ENCODE peak calls at places on chromosomes 6 and 20, in six cellular contexts. N is breast epithelium, P is GM23248, R is IMR-90, E is PC-3, W is tibial artery. V is an unnamed sample.

GRCh38 chr6:1598433-1598832 is 11.3 kb upstream of the FOXC1 start:
- DNase-seq in N (no peak), P (no peak), R (no peak), E (no peak), W (no peak), V (no peak)

GRCh38 chr20:35909176-35909575 is 45.1 kb downstream of the SCAND1 start:
- DNase-seq in N (no peak), P (no peak), R (no peak), E (no peak), W (no peak), V (no peak)

GRCh38 chr6:130885392-130886192 is 58.4 kb downstream of the SMLR1 start:
- DNase-seq in N (no peak), P (peak; percentile 71), R (peak; percentile 81), E (peak; percentile 83), W (peak; percentile 68), V (peak; percentile 92)

GRCh38 chr20:1420066-1420465 is 27.2 kb upstream of the FKBP1A start:
- DNase-seq in N (no peak), P (no peak), R (no peak), E (no peak), W (no peak), V (no peak)

GRCh38 chr6:152952866-152953509 is 29.9 kb downstream of the FBXO5 start:
- DNase-seq in N (no peak), P (peak; percentile 74), R (peak; percentile 63), E (peak; percentile 65), W (no peak), V (peak; percentile 71)

GRCh38 chr6:5529733-5530132 is 268.4 kb downstream of the FARS2 start:
- DNase-seq in N (no peak), P (peak; percentile 43), R (no peak), E (no peak), W (no peak), V (no peak)

GRCh38 chr6:157240059-157240959 is 83.0 kb downstream of the TMEM242 start:
- DNase-seq in N (no peak), P (peak; percentile 93), R (peak; percentile 41), E (peak; percentile 60), W (peak; percentile 90), V (no peak)

GRCh38 chr20:50312682-50313187 is 122.1 kb downstream of the CEBPB start:
- DNase-seq in N (peak; percentile 80), P (peak; percentile 82), R (peak; percentile 93), E (peak; percentile 99), W (peak; percentile 79), V (peak; percentile 71)

GRCh38 chr6:131998255-131998982 is 47.2 kb upstream of the CCN2 start:
- DNase-seq in N (no peak), P (no peak), R (peak; percentile 22), E (no peak), W (no peak), V (no peak)

GRCh38 chr6:131013495-131013894 is 49.5 kb downstream of the EPB41L2 start:
- DNase-seq in N (no peak), P (peak; percentile 84), R (peak; percentile 88), E (no peak), W (no peak), V (peak; percentile 90)

GRCh38 chr20:63977392-63978276 is 1.8 kb downstream of the SAMD10 start:
- DNase-seq in N (no peak), P (peak; percentile 64), R (peak; percentile 88), E (peak; percentile 51), W (no peak), V (no peak)

GRCh38 chr6:167978607-167979006 is 18.9 kb upstream of the KIF25 start:
- DNase-seq in N (no peak), P (no peak), R (no peak), E (no peak), W (no peak), V (no peak)

GRCh38 chr6:80437186-80437585 is 330.7 kb downstream of the BCKDHB start:
- DNase-seq in N (no peak), P (peak; percentile 53), R (peak; percentile 38), E (no peak), W (no peak), V (peak; percentile 47)

GRCh38 chr6:106141441-106142237 is 55.5 kb downstream of the PRDM1 start:
- DNase-seq in N (no peak), P (no peak), R (no peak), E (peak; percentile 41), W (no peak), V (no peak)

GRCh38 chr20:1588166-1588868 is 30.8 kb upstream of the SIRPD start:
- DNase-seq in N (no peak), P (no peak), R (no peak), E (no peak), W (peak; percentile 26), V (no peak)

GRCh38 chr6:52877168-52877567 is 32.3 kb downstream of the GSTA3 start:
- DNase-seq in N (no peak), P (peak; percentile 94), R (peak; percentile 96), E (peak; percentile 87), W (no peak), V (peak; percentile 78)

GRCh38 chr6:146289816-146290588 is 253.6 kb upstream of the RAB32 start:
- DNase-seq in N (no peak), P (peak; percentile 87), R (peak; percentile 52), E (peak; percentile 52), W (peak; percentile 26), V (peak; percentile 82)

GRCh38 chr6:162343902-162344226 is 383.7 kb downstream of the PRKN start:
- DNase-seq in N (no peak), P (peak; percentile 69), R (no peak), E (no peak), W (no peak), V (no peak)

GRCh38 chr6:137829641-137830083 is 37.4 kb upstream of the TNFAIP3 start:
- DNase-seq in N (no peak), P (peak; percentile 55), R (peak; percentile 43), E (peak; percentile 79), W (no peak), V (no peak)

GRCh38 chr20:12276011-12276673 is 358.4 kb downstream of the BTBD3 start:
- DNase-seq in N (no peak), P (no peak), R (no peak), E (peak; percentile 45), W (no peak), V (no peak)

GRCh38 chr6:26450240-26450639 is 7.5 kb upstream of the BTN2A1 start:
- DNase-seq in N (no peak), P (no peak), R (no peak), E (no peak), W (no peak), V (no peak)

GRCh38 chr6:28542440-28543293 is 17.0 kb downstream of the GPX5 start:
- DNase-seq in N (no peak), P (peak; percentile 76), R (peak; percentile 91), E (peak; percentile 95), W (no peak), V (peak; percentile 84)
- H3K4me3 ChIP-seq in N (no peak overlapping the region), P (no peak overlapping the region), R (peak overlapping the region; percentile 6), E (peak overlapping the region; percentile 70), W (no peak overlapping the region), V (no peak overlapping the region)

DNA sequence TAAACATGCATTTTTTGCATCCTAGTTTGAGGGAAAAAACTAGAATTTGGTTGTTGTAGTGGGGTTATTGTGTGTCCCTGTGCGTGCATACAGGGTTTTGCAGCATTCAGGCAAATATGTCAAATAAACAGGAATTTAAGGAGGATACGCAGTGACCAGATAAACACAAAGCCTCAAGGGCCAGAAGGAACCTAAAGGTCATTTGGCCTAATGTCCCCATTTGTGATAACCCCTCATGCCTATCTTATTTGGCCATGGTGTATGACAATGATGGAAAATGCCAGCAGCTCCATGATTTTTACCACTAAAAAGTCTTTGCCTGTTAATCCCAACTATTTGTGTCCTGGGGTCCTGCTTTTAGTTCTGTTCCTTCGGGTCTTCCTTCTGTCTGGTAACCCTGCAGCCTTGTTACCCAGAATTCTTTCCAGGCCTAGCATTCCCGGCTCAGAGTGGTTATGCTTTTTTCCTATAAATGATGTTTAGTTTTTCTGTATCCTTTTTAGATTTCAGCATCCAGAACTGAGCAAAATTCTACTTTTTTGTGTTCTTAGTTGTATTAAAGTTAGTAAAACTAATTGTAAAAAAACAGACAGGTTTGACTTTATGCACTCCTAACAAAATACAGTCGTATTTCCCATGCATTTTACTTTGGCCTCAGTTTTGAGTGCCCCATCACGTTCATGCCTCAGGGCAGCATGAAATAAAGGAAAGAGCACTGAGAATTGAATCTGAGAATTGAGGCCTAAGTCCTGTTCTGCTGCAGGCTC is 4.4 kb downstream of the STX16 start:
- DNase-seq in N (no peak), P (no peak), R (no peak), E (no peak), W (no peak), V (no peak)
- H3K4me1 ChIP-seq in N (no peaks in the 10 kb centered on the region), P (peaks cover 59% of the 10 kb centered on the region), R (peaks cover 4% of the 10 kb centered on the region), E (peaks cover 67% of the 10 kb centered on the region), W (peaks cover 23% of the 10 kb centered on the region), V (peaks cover 53% of the 10 kb centered on the region)

GRCh38 chr6:10529231-10529801 is 8.2 kb downstream of the GCNT2 start:
- DNase-seq in N (peak; percentile 54), P (no peak), R (no peak), E (peak; percentile 60), W (no peak), V (no peak)
- H3K4me3 ChIP-seq in N (peak overlapping the region; percentile 26), P (no peak overlapping the region), R (no peak overlapping the region), E (peak overlapping the region; percentile 81), W (peak overlapping the region; percentile 34), V (no peak overlapping the region)

GRCh38 chr6:139159016-139159415 is 24.1 kb downstream of the HECA start:
- DNase-seq in N (no peak), P (peak; percentile 62), R (peak; percentile 34), E (no peak), W (no peak), V (no peak)
- H3K4me1 ChIP-seq in N (no peaks in the 10 kb centered on the region), P (peaks cover 20% of the 10 kb centered on the region), R (peaks cover 16% of the 10 kb centered on the region), E (no peaks in the 10 kb centered on the region), W (peaks cover 5% of the 10 kb centered on the region), V (peaks cover 27% of the 10 kb centered on the region)

GRCh38 chr6:139370707-139371345 is 3.6 kb downstream of the CITED2 start:
- DNase-seq in N (no peak), P (peak; percentile 64), R (peak; percentile 63), E (no peak), W (no peak), V (peak; percentile 47)
- H3K4me3 ChIP-seq in N (peak overlapping the region; percentile 93), P (peak overlapping the region; percentile 97), R (no peak overlapping the region), E (peak overlapping the region; percentile 91), W (peak overlapping the region; percentile 89), V (peak overlapping the region; percentile 91)

GRCh38 chr20:24951536-24952047 is 2.5 kb downstream of the CST7 start:
- DNase-seq in N (no peak), P (no peak), R (no peak), E (no peak), W (no peak), V (no peak)
- H3K4me1 ChIP-seq in N (no peaks in the 10 kb centered on the region), P (no peaks in the 10 kb centered on the region), R (no peaks in the 10 kb centered on the region), E (no peaks in the 10 kb centered on the region), W (no peaks in the 10 kb centered on the region), V (no peaks in the 10 kb centered on the region)

DNA sequence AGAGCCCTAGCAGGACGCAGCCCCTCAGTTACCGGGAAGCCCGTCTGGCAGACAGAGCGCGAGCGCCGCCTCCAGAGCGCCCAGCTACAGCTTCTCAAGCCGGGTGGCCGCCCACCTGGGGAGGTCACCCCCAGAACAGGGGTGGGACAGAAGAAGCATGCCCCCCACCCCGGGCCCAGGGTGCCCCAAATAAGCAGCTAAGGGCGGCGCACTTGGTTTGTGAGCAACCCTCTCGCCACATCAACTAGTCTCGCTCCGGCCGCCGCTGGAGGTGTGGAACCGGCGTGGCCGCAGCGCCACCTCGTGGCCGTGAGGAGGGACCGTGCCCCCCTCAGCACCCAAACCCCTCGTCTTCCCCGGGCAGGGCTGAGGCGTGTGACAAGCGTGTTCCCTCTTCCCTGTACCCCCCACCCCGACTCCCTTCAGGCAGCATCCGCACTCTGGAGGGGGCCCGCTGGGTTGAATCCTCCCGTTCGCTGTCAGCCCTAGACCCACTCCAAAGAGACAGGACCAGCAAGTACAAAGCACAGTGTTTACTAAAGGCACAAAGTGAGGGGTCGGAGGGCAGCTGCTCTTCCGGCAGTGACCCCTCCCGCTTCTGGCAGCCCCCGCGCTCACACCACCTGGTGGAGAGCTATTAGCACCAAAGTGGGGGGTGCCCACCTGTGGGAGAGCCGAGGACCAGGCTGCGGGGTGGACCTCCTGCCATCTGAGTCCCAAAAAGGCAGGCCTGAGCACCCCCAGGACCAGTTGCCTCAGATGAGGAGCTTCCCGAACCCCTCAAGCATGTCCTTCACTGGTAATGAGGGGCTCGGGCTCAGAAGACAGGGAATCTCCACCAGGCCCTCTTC is 45.4 kb downstream of the MDFI start:
- DNase-seq in N (peak; percentile 83), P (peak; percentile 91), R (peak; percentile 51), E (peak; percentile 71), W (peak; percentile 75), V (peak; percentile 89)
- H3K4me3 ChIP-seq in N (peak overlapping the region; percentile 40), P (peak overlapping the region; percentile 60), R (no peak overlapping the region), E (no peak overlapping the region), W (peak overlapping the region; percentile 50), V (peak overlapping the region; percentile 66)